ENCODE peak calls at places on chromosomes 11 and 22, in four cellular contexts. Q is IMR-90, W is H1, E is mesendoderm. J is an unnamed sample.

GRCh38 chr22:17086301-17086700 is 1.5 kb downstream of the IL17RA start:
- DNase-seq in Q (no peak), W (no peak), E (no peak), J (no peak)

GRCh38 chr22:39556970-39557811 is 13.4 kb upstream of the CACNA1I start:
- DNase-seq in Q (peak), W (no peak), E (no peak), J (no peak)

GRCh38 chr22:33111491-33111890 is 53.3 kb upstream of the SYN3 start:
- DNase-seq in Q (no peak), W (no peak), E (peak), J (no peak)

GRCh38 chr11:108886608-108887007 is 221.7 kb downstream of the DDX10 start:
- DNase-seq in Q (peak), W (no peak), E (no peak), J (no peak)

GRCh38 chr11:78022397-78023396 is at the start of gene KCTD14:
- DNase-seq in Q (no peak), W (peak), E (peak), J (peak)

GRCh38 chr11:102306048-102306575 is 11.2 kb upstream of the BIRC3 start:
- DNase-seq in Q (no peak), W (no peak), E (no peak), J (no peak)

GRCh38 chr11:6357222-6357621 is 33.1 kb upstream of the SMPD1 start:
- DNase-seq in Q (peak), W (no peak), E (peak), J (no peak)

GRCh38 chr11:94731921-94732601 is 36.1 kb upstream of the AMOTL1 start:
- DNase-seq in Q (peak), W (no peak), E (peak), J (no peak)

GRCh38 chr11:110093407-110094297 is 460 bp downstream of the ZC3H12C start:
- DNase-seq in Q (peak), W (peak), E (peak), J (peak)

GRCh38 chr22:26846645-26847044 is 189.3 kb downstream of the MIAT start:
- DNase-seq in Q (no peak), W (peak), E (no peak), J (no peak)

GRCh38 chr22:17580461-17581031 is 17.2 kb downstream of the SLC25A18 start:
- DNase-seq in Q (no peak), W (peak), E (peak), J (peak)

GRCh38 chr11:118791961-118792578 is 1.1 kb upstream of the DDX6 start:
- DNase-seq in Q (no peak), W (peak), E (peak), J (peak)

GRCh38 chr11:117538731-117539130 is 211.1 kb downstream of the CEP164 start:
- DNase-seq in Q (no peak), W (no peak), E (no peak), J (no peak)

GRCh38 chr11:5486003-5486402 is 2.5 kb upstream of the OR52D1 start:
- DNase-seq in Q (no peak), W (no peak), E (no peak), J (no peak)

GRCh38 chr11:11038339-11039248 is 180.7 kb upstream of the ZBED5 start:
- DNase-seq in Q (no peak), W (no peak), E (no peak), J (no peak)
- H3K56ac ChIP-seq in Q (no peak), W (no peak), E (no peak), J (no peak)

GRCh38 chr22:20523118-20523983 is 15.9 kb downstream of the MED15 start:
- DNase-seq in Q (peak), W (no peak), E (peak), J (no peak)
- H2AK5ac ChIP-seq in Q (peak), W (no peak), E (no peak), J (no peak)

GRCh38 chr11:76616676-76617552 is 53.6 kb downstream of the LRRC32 start:
- DNase-seq in Q (no peak), W (no peak), E (no peak), J (peak)
- H3K56ac ChIP-seq in Q (no peak), W (no peak), E (no peak), J (no peak)

GRCh38 chr11:86623041-86623621 is 49.3 kb downstream of the ME3 start:
- DNase-seq in Q (no peak), W (no peak), E (no peak), J (no peak)
- H2AK5ac ChIP-seq in Q (peak), W (no peak), E (no peak), J (no peak)

GRCh38 chr11:111355101-111355500 is 24.0 kb downstream of the POU2AF1 start:
- DNase-seq in Q (no peak), W (no peak), E (no peak), J (no peak)
- H3K56ac ChIP-seq in Q (no peak), W (no peak), E (no peak), J (no peak)

GRCh38 chr11:42237701-42238235 is 778.3 kb upstream of the LRRC4C start:
- DNase-seq in Q (no peak), W (no peak), E (no peak), J (no peak)
- H2AK5ac ChIP-seq in Q (no peak), W (no peak), E (no peak), J (no peak)

DNA sequence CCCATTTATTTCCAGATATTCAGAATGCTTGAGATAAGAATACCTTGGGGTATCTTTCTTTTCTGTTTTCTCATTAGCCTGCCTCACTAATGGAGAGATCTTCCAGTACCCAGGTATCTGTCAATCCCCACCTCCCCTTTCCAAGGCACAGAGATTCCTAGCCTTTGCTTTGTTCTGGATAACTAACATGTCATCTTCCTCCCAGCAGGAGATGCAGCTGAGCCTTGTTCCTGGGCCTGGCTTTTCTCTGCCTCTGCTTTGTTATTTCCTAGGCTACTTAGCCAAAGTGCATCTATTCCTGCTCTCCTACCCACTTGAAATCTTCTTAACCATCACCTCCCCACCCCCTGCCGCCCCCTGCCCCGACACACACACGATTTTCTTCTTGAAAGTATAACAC is 297.1 kb downstream of the NELL1 start:
- DNase-seq in Q (no peak), W (peak), E (peak), J (peak)
- H3K56ac ChIP-seq in Q (no peak), W (no peak), E (no peak), J (no peak)

DNA sequence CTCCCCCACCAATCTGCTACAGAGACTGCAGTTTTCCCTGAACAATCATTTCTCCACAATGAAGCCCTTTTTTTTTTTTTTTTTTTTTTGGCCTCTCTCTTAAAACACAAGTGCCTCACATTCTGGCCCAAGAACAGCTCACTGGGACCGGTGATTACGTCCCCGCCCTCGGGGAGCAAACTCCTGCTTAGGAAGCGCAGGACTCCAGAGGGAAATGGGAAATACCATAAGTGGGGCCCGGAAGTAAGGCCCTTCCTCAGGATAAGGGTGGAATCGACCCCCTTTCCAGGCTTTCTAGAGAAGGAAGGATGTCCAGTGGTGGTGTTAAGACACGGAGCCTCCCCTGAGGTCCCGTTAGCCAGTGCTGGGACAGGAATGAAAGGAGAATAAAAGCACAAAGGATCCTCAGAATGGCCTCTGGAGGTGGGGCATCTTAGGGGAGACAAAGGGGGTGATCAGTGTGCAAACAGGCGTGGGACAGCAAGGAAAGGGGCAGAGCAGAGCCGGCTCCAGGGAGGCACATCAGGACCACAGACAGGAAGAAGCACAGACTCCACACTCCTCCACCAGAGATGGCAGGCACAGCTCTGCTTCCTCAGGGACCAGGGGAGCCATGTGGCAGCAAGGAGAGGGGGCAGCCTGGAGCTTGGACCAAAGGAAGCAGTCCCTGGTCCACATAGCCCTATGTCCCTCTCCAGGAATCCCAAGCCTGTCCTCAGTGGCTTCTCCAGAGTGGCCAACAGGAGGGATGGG is 61.3 kb downstream of the CHST1 start:
- DNase-seq in Q (no peak), W (no peak), E (no peak), J (no peak)
- H2AK5ac ChIP-seq in Q (no peak), W (no peak), E (no peak), J (no peak)

DNA sequence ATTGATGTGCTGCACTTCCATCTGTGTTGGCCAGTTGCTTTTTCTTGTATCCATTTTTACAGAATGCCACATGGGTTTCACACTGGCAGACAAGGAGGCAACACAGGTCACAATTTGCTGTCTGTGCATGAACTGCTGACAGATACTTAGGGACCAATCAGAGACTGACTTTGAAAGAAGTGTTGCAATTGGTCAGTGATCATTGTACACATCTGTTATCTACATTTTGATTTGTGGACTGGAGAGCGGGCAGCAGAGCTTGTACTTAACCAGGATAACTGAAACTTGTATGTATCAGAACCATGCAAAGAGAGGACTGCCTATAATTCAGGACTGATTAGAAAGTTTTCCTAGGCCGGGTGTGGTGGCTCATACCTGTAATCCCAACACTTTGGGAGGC is 21.8 kb downstream of the PRR5 start:
- DNase-seq in Q (peak), W (no peak), E (peak), J (no peak)
- H3K56ac ChIP-seq in Q (no peak), W (no peak), E (no peak), J (no peak)

GRCh38 chr11:32583451-32584271 is at the start of gene EIF3M:
- DNase-seq in Q (peak), W (peak), E (peak), J (peak)
- H2AK5ac ChIP-seq in Q (peak), W (no peak), E (no peak), J (no peak)